ENCODE peak calls at places on chromosomes 4 and X, in ten cellular contexts. X, J, B, P, Y, H, O, T, N and E are unnamed samples.

GRCh38 chrX:17022205-17022604 is 75.7 kb downstream of the REPS2 start:
- DNase-seq in X (peak), J (no peak), B (no peak), P (peak), Y (no peak), H (no peak), O (no peak), T (no peak), N (peak), E (peak)

GRCh38 chr4:60683357-60683756 is 516.8 kb upstream of the ADGRL3 start:
- DNase-seq in X (no peak), J (no peak), B (no peak), P (peak), Y (no peak), H (no peak), O (no peak), T (no peak), N (peak), E (no peak)

GRCh38 chrX:19715711-19716638 is 171.4 kb downstream of the SH3KBP1 start:
- DNase-seq in X (no peak), J (no peak), B (no peak), P (no peak), Y (peak), H (no peak), O (no peak), T (no peak), N (peak), E (no peak)

GRCh38 chrX:65723706-65724105 is 56.3 kb downstream of the MSN start:
- DNase-seq in X (no peak), J (no peak), B (no peak), P (no peak), Y (no peak), H (peak), O (no peak), T (no peak), N (no peak), E (no peak)

GRCh38 chr4:109355835-109356234 is 53.4 kb upstream of the COL25A1 start:
- DNase-seq in X (no peak), J (no peak), B (no peak), P (no peak), Y (peak), H (no peak), O (no peak), T (no peak), N (no peak), E (no peak)

GRCh38 chr4:1976416-1977352 is 32.1 kb downstream of the NELFA start:
- DNase-seq in X (no peak), J (no peak), B (no peak), P (no peak), Y (peak), H (no peak), O (no peak), T (no peak), N (no peak), E (no peak)

GRCh38 chrX:70479197-70479969 is 34.7 kb downstream of the DLG3 start:
- DNase-seq in X (no peak), J (no peak), B (no peak), P (peak), Y (peak), H (no peak), O (no peak), T (no peak), N (peak), E (no peak)

GRCh38 chr4:31086771-31087330 is 366.7 kb downstream of the PCDH7 start:
- DNase-seq in X (no peak), J (no peak), B (no peak), P (peak), Y (no peak), H (no peak), O (no peak), T (no peak), N (no peak), E (no peak)

GRCh38 chr4:25949166-25949748 is 35.2 kb downstream of the SMIM20 start:
- DNase-seq in X (no peak), J (no peak), B (no peak), P (peak), Y (no peak), H (no peak), O (no peak), T (no peak), N (no peak), E (no peak)